ENCODE peak calls at places on chromosomes 1 and 21, in five cellular contexts. One of them, this sample, is unnamed.

GRCh38 chr21:32569261-32570230 is 15.8 kb downstream of the TCP10L start:
- DNase-seq in RWPE1: peak; percentile 72
- DNase-seq in astrocyte of the cerebellum: peak; percentile 64
- DNase-seq in heart right ventricle: peak; percentile 64
- DNase-seq in foreskin fibroblast: peak; percentile 88
- DNase-seq in this sample: peak; percentile 40

GRCh38 chr1:84386716-84387479 is 11.4 kb upstream of the DNASE2B start:
- DNase-seq in RWPE1: no peak
- DNase-seq in astrocyte of the cerebellum: no peak
- DNase-seq in heart right ventricle: no peak
- DNase-seq in foreskin fibroblast: peak; percentile 55
- DNase-seq in this sample: no peak

GRCh38 chr1:206059354-206059915 is 6.5 kb downstream of the RHEX start:
- DNase-seq in RWPE1: no peak
- DNase-seq in astrocyte of the cerebellum: no peak
- DNase-seq in heart right ventricle: no peak
- DNase-seq in foreskin fibroblast: no peak
- DNase-seq in this sample: no peak

GRCh38 chr1:22831729-22832413 is 121.2 kb downstream of the EPHB2 start:
- DNase-seq in RWPE1: peak; percentile 91
- DNase-seq in astrocyte of the cerebellum: peak; percentile 56
- DNase-seq in heart right ventricle: no peak
- DNase-seq in foreskin fibroblast: peak; percentile 96
- DNase-seq in this sample: peak; percentile 22

GRCh38 chr1:40936878-40937484 is 42.5 kb upstream of the CTPS1 start:
- DNase-seq in RWPE1: no peak
- DNase-seq in astrocyte of the cerebellum: peak; percentile 22
- DNase-seq in heart right ventricle: no peak
- DNase-seq in foreskin fibroblast: peak; percentile 68
- DNase-seq in this sample: peak; percentile 44

GRCh38 chr1:2025491-2025981 is 6.4 kb downstream of the GABRD start:
- DNase-seq in RWPE1: no peak
- DNase-seq in astrocyte of the cerebellum: no peak
- DNase-seq in heart right ventricle: peak; percentile 60
- DNase-seq in foreskin fibroblast: no peak
- DNase-seq in this sample: no peak

GRCh38 chr1:25664357-25664796 is 47.8 kb downstream of the MAN1C1 start:
- DNase-seq in RWPE1: no peak
- DNase-seq in astrocyte of the cerebellum: no peak
- DNase-seq in heart right ventricle: no peak
- DNase-seq in foreskin fibroblast: no peak
- DNase-seq in this sample: no peak

GRCh38 chr1:33370286-33370685 is 49.4 kb upstream of the A3GALT2 start:
- DNase-seq in RWPE1: no peak
- DNase-seq in astrocyte of the cerebellum: no peak
- DNase-seq in heart right ventricle: peak; percentile 47
- DNase-seq in foreskin fibroblast: peak; percentile 97
- DNase-seq in this sample: no peak

GRCh38 chr1:4176841-4177240 is 276.8 kb upstream of the C1orf174 start:
- DNase-seq in RWPE1: no peak
- DNase-seq in astrocyte of the cerebellum: no peak
- DNase-seq in heart right ventricle: no peak
- DNase-seq in foreskin fibroblast: no peak
- DNase-seq in this sample: no peak

GRCh38 chr1:181124206-181124825 is 35.8 kb downstream of the IER5 start:
- DNase-seq in RWPE1: no peak
- DNase-seq in astrocyte of the cerebellum: no peak
- DNase-seq in heart right ventricle: no peak
- DNase-seq in foreskin fibroblast: no peak
- DNase-seq in this sample: no peak

GRCh38 chr21:35164971-35165483 is 115.9 kb upstream of the RUNX1 start:
- DNase-seq in RWPE1: no peak
- DNase-seq in astrocyte of the cerebellum: no peak
- DNase-seq in heart right ventricle: no peak
- DNase-seq in foreskin fibroblast: no peak
- DNase-seq in this sample: no peak

GRCh38 chr1:172948457-172948856 is 102.3 kb downstream of the TNFSF18 start:
- DNase-seq in RWPE1: peak; percentile 32
- DNase-seq in astrocyte of the cerebellum: no peak
- DNase-seq in heart right ventricle: no peak
- DNase-seq in foreskin fibroblast: peak; percentile 95
- DNase-seq in this sample: no peak

GRCh38 chr1:3539707-3540425 is 71.4 kb downstream of the MEGF6 start:
- DNase-seq in RWPE1: peak; percentile 43
- DNase-seq in astrocyte of the cerebellum: peak; percentile 29
- DNase-seq in heart right ventricle: no peak
- DNase-seq in foreskin fibroblast: peak; percentile 51
- DNase-seq in this sample: no peak

GRCh38 chr1:103514920-103515503 is 10.5 kb upstream of the RNPC3 start:
- DNase-seq in RWPE1: peak; percentile 20
- DNase-seq in astrocyte of the cerebellum: peak; percentile 54
- DNase-seq in heart right ventricle: no peak
- DNase-seq in foreskin fibroblast: peak; percentile 76
- DNase-seq in this sample: no peak

GRCh38 chr1:26015358-26015757 is 6.2 kb upstream of the EXTL1 start:
- DNase-seq in RWPE1: no peak
- DNase-seq in astrocyte of the cerebellum: no peak
- DNase-seq in heart right ventricle: no peak
- DNase-seq in foreskin fibroblast: peak; percentile 83
- DNase-seq in this sample: no peak

GRCh38 chr1:65269612-65270011 is 39.7 kb upstream of the DNAJC6 start:
- DNase-seq in RWPE1: no peak
- DNase-seq in astrocyte of the cerebellum: no peak
- DNase-seq in heart right ventricle: no peak
- DNase-seq in foreskin fibroblast: no peak
- DNase-seq in this sample: no peak

GRCh38 chr1:156104065-156104810 is 10.3 kb upstream of the LMNA start:
- DNase-seq in RWPE1: peak; percentile 94
- DNase-seq in astrocyte of the cerebellum: no peak
- DNase-seq in heart right ventricle: peak; percentile 76
- DNase-seq in foreskin fibroblast: peak; percentile 96
- DNase-seq in this sample: peak; percentile 91

GRCh38 chr1:17646444-17647287 is 107.2 kb downstream of the ARHGEF10L start:
- DNase-seq in RWPE1: no peak
- DNase-seq in astrocyte of the cerebellum: no peak
- DNase-seq in heart right ventricle: no peak
- DNase-seq in foreskin fibroblast: no peak
- DNase-seq in this sample: no peak

GRCh38 chr1:30974536-30974935 is 66.0 kb upstream of the SDC3 start:
- DNase-seq in RWPE1: no peak
- DNase-seq in astrocyte of the cerebellum: no peak
- DNase-seq in heart right ventricle: no peak
- DNase-seq in foreskin fibroblast: no peak
- DNase-seq in this sample: no peak

GRCh38 chr1:56436338-56436695 is 143.0 kb downstream of the PLPP3 start:
- DNase-seq in RWPE1: no peak
- DNase-seq in astrocyte of the cerebellum: no peak
- DNase-seq in heart right ventricle: no peak
- DNase-seq in foreskin fibroblast: no peak
- DNase-seq in this sample: no peak

GRCh38 chr1:33094971-33095604 is 14.1 kb downstream of the AZIN2 start:
- DNase-seq in RWPE1: peak; percentile 56
- DNase-seq in astrocyte of the cerebellum: peak; percentile 59
- DNase-seq in heart right ventricle: no peak
- DNase-seq in foreskin fibroblast: peak; percentile 81
- DNase-seq in this sample: peak; percentile 39

GRCh38 chr1:87956766-87957165 is 628.1 kb downstream of the LMO4 start:
- DNase-seq in RWPE1: no peak
- DNase-seq in astrocyte of the cerebellum: no peak
- DNase-seq in heart right ventricle: no peak
- DNase-seq in foreskin fibroblast: peak; percentile 53
- DNase-seq in this sample: peak; percentile 28

GRCh38 chr21:45986316-45987051 is 4.9 kb downstream of the COL6A1 start:
- DNase-seq in RWPE1: no peak
- DNase-seq in astrocyte of the cerebellum: no peak
- DNase-seq in heart right ventricle: peak; percentile 10
- DNase-seq in foreskin fibroblast: no peak
- DNase-seq in this sample: no peak

GRCh38 chr1:184870319-184870718 is 104.0 kb downstream of the NIBAN1 start:
- DNase-seq in RWPE1: no peak
- DNase-seq in astrocyte of the cerebellum: no peak
- DNase-seq in heart right ventricle: no peak
- DNase-seq in foreskin fibroblast: no peak
- DNase-seq in this sample: no peak

GRCh38 chr1:118333601-118334241 is 148.7 kb upstream of the SPAG17 start:
- DNase-seq in RWPE1: no peak
- DNase-seq in astrocyte of the cerebellum: peak; percentile 65
- DNase-seq in heart right ventricle: no peak
- DNase-seq in foreskin fibroblast: peak; percentile 38
- DNase-seq in this sample: no peak

GRCh38 chr1:185495898-185496297 is 178.9 kb upstream of the IVNS1ABP start:
- DNase-seq in RWPE1: no peak
- DNase-seq in astrocyte of the cerebellum: no peak
- DNase-seq in heart right ventricle: no peak
- DNase-seq in foreskin fibroblast: no peak
- DNase-seq in this sample: no peak

GRCh38 chr21:38346286-38346685 is 89.5 kb downstream of the KCNJ15 start:
- DNase-seq in RWPE1: no peak
- DNase-seq in astrocyte of the cerebellum: no peak
- DNase-seq in heart right ventricle: no peak
- DNase-seq in foreskin fibroblast: no peak
- DNase-seq in this sample: no peak

GRCh38 chr1:110040548-110040947 is 6.1 kb downstream of the STRIP1 start:
- DNase-seq in RWPE1: peak; percentile 13
- DNase-seq in astrocyte of the cerebellum: no peak
- DNase-seq in heart right ventricle: no peak
- DNase-seq in foreskin fibroblast: no peak
- DNase-seq in this sample: no peak

GRCh38 chr1:82343381-82343780 is 542.6 kb downstream of the ADGRL2 start:
- DNase-seq in RWPE1: no peak
- DNase-seq in astrocyte of the cerebellum: no peak
- DNase-seq in heart right ventricle: no peak
- DNase-seq in foreskin fibroblast: peak; percentile 36
- DNase-seq in this sample: no peak

GRCh38 chr1:211897011-211897410 is 66.4 kb upstream of the LPGAT1 start:
- DNase-seq in RWPE1: no peak
- DNase-seq in astrocyte of the cerebellum: no peak
- DNase-seq in heart right ventricle: no peak
- DNase-seq in foreskin fibroblast: no peak
- DNase-seq in this sample: no peak

GRCh38 chr1:151570819-151571218 is 30.7 kb downstream of the TUFT1 start:
- DNase-seq in RWPE1: no peak
- DNase-seq in astrocyte of the cerebellum: no peak
- DNase-seq in heart right ventricle: no peak
- DNase-seq in foreskin fibroblast: no peak
- DNase-seq in this sample: no peak

GRCh38 chr1:114959423-114959822 is 70.2 kb upstream of the TSHB start:
- DNase-seq in RWPE1: no peak
- DNase-seq in astrocyte of the cerebellum: no peak
- DNase-seq in heart right ventricle: no peak
- DNase-seq in foreskin fibroblast: no peak
- DNase-seq in this sample: no peak

GRCh38 chr1:114956570-114956969 is 73.1 kb upstream of the TSHB start:
- DNase-seq in RWPE1: no peak
- DNase-seq in astrocyte of the cerebellum: no peak
- DNase-seq in heart right ventricle: no peak
- DNase-seq in foreskin fibroblast: no peak
- DNase-seq in this sample: no peak
- TF ChIP-seq CTCF in RWPE1: no peak
- TF ChIP-seq CTCF in astrocyte of the cerebellum: peak; percentile 21
- TF ChIP-seq CTCF in heart right ventricle: peak; percentile 15
- TF ChIP-seq CTCF in foreskin fibroblast: no peak
- TF ChIP-seq CTCF in this sample: peak; percentile 12

DNA sequence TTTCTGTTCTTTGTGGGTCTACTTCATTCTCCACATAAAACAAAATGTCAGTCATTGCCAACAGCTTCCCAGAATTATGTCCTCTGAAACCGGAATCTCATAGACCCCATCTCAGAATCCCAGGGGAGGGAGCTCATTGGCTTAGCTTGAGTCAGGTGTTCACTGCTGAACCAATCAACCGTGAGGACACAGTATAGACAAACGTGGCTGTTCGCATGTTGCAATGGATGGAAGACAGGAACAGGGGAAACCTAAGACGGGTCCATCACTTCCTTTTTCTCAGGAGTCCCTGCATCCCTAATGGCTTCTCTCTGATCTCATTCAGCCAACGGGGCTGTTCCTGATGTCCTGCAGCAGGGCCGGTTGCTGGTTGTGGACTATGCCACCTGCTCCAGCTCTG is 9.1 kb downstream of the CELA2A start:
- DNase-seq in RWPE1: no peak
- DNase-seq in astrocyte of the cerebellum: no peak
- DNase-seq in heart right ventricle: no peak
- DNase-seq in foreskin fibroblast: no peak
- DNase-seq in this sample: no peak
- TF ChIP-seq CTCF in RWPE1: no peak
- TF ChIP-seq CTCF in astrocyte of the cerebellum: no peak
- TF ChIP-seq CTCF in heart right ventricle: no peak
- TF ChIP-seq CTCF in foreskin fibroblast: no peak
- TF ChIP-seq CTCF in this sample: no peak

GRCh38 chr1:61724721-61725694 is at the start of gene TM2D1:
- DNase-seq in RWPE1: peak; percentile 95
- DNase-seq in astrocyte of the cerebellum: peak; percentile 70
- DNase-seq in heart right ventricle: peak; percentile 89
- DNase-seq in foreskin fibroblast: peak; percentile 96
- DNase-seq in this sample: peak; percentile 64
- TF ChIP-seq CTCF in RWPE1: no peak
- TF ChIP-seq CTCF in astrocyte of the cerebellum: no peak
- TF ChIP-seq CTCF in heart right ventricle: no peak
- TF ChIP-seq CTCF in foreskin fibroblast: no peak
- TF ChIP-seq CTCF in this sample: no peak

GRCh38 chr1:171405391-171405714 is 80.0 kb upstream of the PRRC2C start:
- DNase-seq in RWPE1: no peak
- DNase-seq in astrocyte of the cerebellum: no peak
- DNase-seq in heart right ventricle: no peak
- DNase-seq in foreskin fibroblast: no peak
- DNase-seq in this sample: no peak
- TF ChIP-seq CTCF in RWPE1: no peak
- TF ChIP-seq CTCF in astrocyte of the cerebellum: no peak
- TF ChIP-seq CTCF in heart right ventricle: no peak
- TF ChIP-seq CTCF in foreskin fibroblast: no peak
- TF ChIP-seq CTCF in this sample: no peak

GRCh38 chr1:61193808-61194207 is 111.4 kb downstream of the NFIA start:
- DNase-seq in RWPE1: no peak
- DNase-seq in astrocyte of the cerebellum: no peak
- DNase-seq in heart right ventricle: no peak
- DNase-seq in foreskin fibroblast: no peak
- DNase-seq in this sample: no peak

GRCh38 chr1:61187380-61188086 is 105.2 kb downstream of the NFIA start:
- DNase-seq in RWPE1: no peak
- DNase-seq in astrocyte of the cerebellum: no peak
- DNase-seq in heart right ventricle: no peak
- DNase-seq in foreskin fibroblast: no peak
- DNase-seq in this sample: no peak

GRCh38 chr1:61192666-61193325 is 110.4 kb downstream of the NFIA start:
- DNase-seq in RWPE1: no peak
- DNase-seq in astrocyte of the cerebellum: no peak
- DNase-seq in heart right ventricle: no peak
- DNase-seq in foreskin fibroblast: no peak
- DNase-seq in this sample: no peak

GRCh38 chr1:61191140-61191720 is 108.9 kb downstream of the NFIA start:
- DNase-seq in RWPE1: no peak
- DNase-seq in astrocyte of the cerebellum: no peak
- DNase-seq in heart right ventricle: no peak
- DNase-seq in foreskin fibroblast: no peak
- DNase-seq in this sample: no peak

GRCh38 chr1:61190476-61191067 is 108.2 kb downstream of the NFIA start:
- DNase-seq in RWPE1: no peak
- DNase-seq in astrocyte of the cerebellum: no peak
- DNase-seq in heart right ventricle: no peak
- DNase-seq in foreskin fibroblast: no peak
- DNase-seq in this sample: no peak
- TF ChIP-seq CTCF in RWPE1: no peak
- TF ChIP-seq CTCF in astrocyte of the cerebellum: no peak
- TF ChIP-seq CTCF in heart right ventricle: no peak
- TF ChIP-seq CTCF in foreskin fibroblast: no peak
- TF ChIP-seq CTCF in this sample: no peak